ENCODE peak calls at places on chromosomes 3 and 15, in eight cellular contexts. One of them, this sample, is unnamed.
A peak's percentile ranks its signal among the peaks of the same experiment; 100 is the strongest.

GRCh38 chr3:46710671-46711295 is 6.9 kb downstream of the PRSS50 start:
- DNase-seq in lower lobe of right lung: peak; percentile 27
- DNase-seq in CD4-positive, alpha-beta memory T cell: no peak
- DNase-seq in Peyer's patch: no peak
- DNase-seq in GM23338: no peak
- DNase-seq in GM06990: no peak
- DNase-seq in fibroblast of lung: no peak
- DNase-seq in fibroblast of the aortic adventitia: no peak
- DNase-seq in this sample: no peak

GRCh38 chr15:28903555-28903954 is 17.8 kb downstream of the APBA2 start:
- DNase-seq in GM06990: no peak
- DNase-seq in fibroblast of the aortic adventitia: no peak
- DNase-seq in fibroblast of lung: no peak
- DNase-seq in Peyer's patch: no peak
- DNase-seq in lower lobe of right lung: no peak
- DNase-seq in CD4-positive, alpha-beta memory T cell: no peak
- DNase-seq in GM23338: no peak
- DNase-seq in this sample: no peak

GRCh38 chr3:183300996-183301562 is 48.0 kb downstream of the B3GNT5 start:
- DNase-seq in Peyer's patch: no peak
- DNase-seq in GM06990: no peak
- DNase-seq in lower lobe of right lung: no peak
- DNase-seq in fibroblast of lung: peak; percentile 68
- DNase-seq in CD4-positive, alpha-beta memory T cell: no peak
- DNase-seq in GM23338: no peak
- DNase-seq in fibroblast of the aortic adventitia: no peak
- DNase-seq in this sample: no peak

GRCh38 chr15:58748787-58749531 is 548 bp downstream of the ADAM10 start:
- DNase-seq in fibroblast of lung: peak; percentile 45
- DNase-seq in CD4-positive, alpha-beta memory T cell: peak; percentile 55
- DNase-seq in fibroblast of the aortic adventitia: peak; percentile 30
- DNase-seq in Peyer's patch: peak; percentile 60
- DNase-seq in GM23338: peak; percentile 69
- DNase-seq in GM06990: peak; percentile 70
- DNase-seq in lower lobe of right lung: peak; percentile 70
- DNase-seq in this sample: peak; percentile 49

GRCh38 chr15:93982226-93982641 is 249.1 kb upstream of the MCTP2 start:
- DNase-seq in lower lobe of right lung: no peak
- DNase-seq in CD4-positive, alpha-beta memory T cell: no peak
- DNase-seq in Peyer's patch: no peak
- DNase-seq in GM06990: no peak
- DNase-seq in fibroblast of lung: peak; percentile 20
- DNase-seq in GM23338: no peak
- DNase-seq in fibroblast of the aortic adventitia: peak; percentile 50
- DNase-seq in this sample: no peak

GRCh38 chr3:51975857-51976549 is 1.1 kb downstream of the ABHD14A start:
- DNase-seq in fibroblast of lung: peak; percentile 73
- DNase-seq in Peyer's patch: peak; percentile 77
- DNase-seq in fibroblast of the aortic adventitia: peak; percentile 49
- DNase-seq in GM23338: peak; percentile 78
- DNase-seq in lower lobe of right lung: peak; percentile 87
- DNase-seq in CD4-positive, alpha-beta memory T cell: peak; percentile 53
- DNase-seq in GM06990: peak; percentile 43
- DNase-seq in this sample: peak; percentile 62

GRCh38 chr3:148074057-148074456 is 623.6 kb upstream of the AGTR1 start:
- DNase-seq in GM23338: no peak
- DNase-seq in CD4-positive, alpha-beta memory T cell: no peak
- DNase-seq in fibroblast of lung: no peak
- DNase-seq in fibroblast of the aortic adventitia: no peak
- DNase-seq in lower lobe of right lung: no peak
- DNase-seq in Peyer's patch: no peak
- DNase-seq in GM06990: no peak
- DNase-seq in this sample: no peak

GRCh38 chr15:41961014-41961518 is 11.3 kb downstream of the EHD4 start:
- DNase-seq in Peyer's patch: no peak
- DNase-seq in lower lobe of right lung: no peak
- DNase-seq in fibroblast of the aortic adventitia: no peak
- DNase-seq in GM06990: no peak
- DNase-seq in fibroblast of lung: no peak
- DNase-seq in CD4-positive, alpha-beta memory T cell: no peak
- DNase-seq in GM23338: no peak
- DNase-seq in this sample: no peak

GRCh38 chr15:43370310-43370974 is 401 bp downstream of the ZSCAN29 start:
- DNase-seq in lower lobe of right lung: no peak
- DNase-seq in GM06990: no peak
- DNase-seq in CD4-positive, alpha-beta memory T cell: no peak
- DNase-seq in GM23338: peak; percentile 66
- DNase-seq in fibroblast of lung: peak; percentile 36
- DNase-seq in fibroblast of the aortic adventitia: peak; percentile 39
- DNase-seq in Peyer's patch: no peak
- DNase-seq in this sample: peak; percentile 28

GRCh38 chr15:59260090-59260489 is 53.4 kb downstream of the LDHAL6B start:
- DNase-seq in CD4-positive, alpha-beta memory T cell: no peak
- DNase-seq in fibroblast of the aortic adventitia: no peak
- DNase-seq in Peyer's patch: no peak
- DNase-seq in GM23338: no peak
- DNase-seq in lower lobe of right lung: no peak
- DNase-seq in GM06990: no peak
- DNase-seq in fibroblast of lung: no peak
- DNase-seq in this sample: no peak

GRCh38 chr3:81462921-81463320 is 298.5 kb downstream of the GBE1 start:
- DNase-seq in fibroblast of lung: peak; percentile 68
- DNase-seq in CD4-positive, alpha-beta memory T cell: no peak
- DNase-seq in fibroblast of the aortic adventitia: peak; percentile 37
- DNase-seq in Peyer's patch: no peak
- DNase-seq in lower lobe of right lung: no peak
- DNase-seq in GM23338: no peak
- DNase-seq in GM06990: no peak
- DNase-seq in this sample: no peak

GRCh38 chr3:43062556-43063040 is 43.3 kb downstream of the POMGNT2 start:
- DNase-seq in fibroblast of lung: peak; percentile 34
- DNase-seq in lower lobe of right lung: no peak
- DNase-seq in CD4-positive, alpha-beta memory T cell: no peak
- DNase-seq in fibroblast of the aortic adventitia: peak; percentile 82
- DNase-seq in GM23338: peak; percentile 33
- DNase-seq in GM06990: no peak
- DNase-seq in Peyer's patch: no peak
- DNase-seq in this sample: no peak

GRCh38 chr3:165210132-165210531 is 13.9 kb upstream of the SLITRK3 start:
- DNase-seq in fibroblast of the aortic adventitia: no peak
- DNase-seq in GM06990: no peak
- DNase-seq in fibroblast of lung: no peak
- DNase-seq in Peyer's patch: no peak
- DNase-seq in lower lobe of right lung: no peak
- DNase-seq in GM23338: peak; percentile 13
- DNase-seq in CD4-positive, alpha-beta memory T cell: no peak
- DNase-seq in this sample: no peak

GRCh38 chr15:64883097-64883581 is 28.6 kb upstream of the ANKDD1A start:
- DNase-seq in GM06990: peak; percentile 44
- DNase-seq in lower lobe of right lung: no peak
- DNase-seq in fibroblast of lung: no peak
- DNase-seq in CD4-positive, alpha-beta memory T cell: peak; percentile 55
- DNase-seq in Peyer's patch: no peak
- DNase-seq in fibroblast of the aortic adventitia: peak; percentile 69
- DNase-seq in GM23338: no peak
- DNase-seq in this sample: no peak

GRCh38 chr3:55169608-55170010 is 241.8 kb upstream of the LRTM1 start:
- DNase-seq in fibroblast of the aortic adventitia: peak; percentile 97
- DNase-seq in CD4-positive, alpha-beta memory T cell: no peak
- DNase-seq in lower lobe of right lung: no peak
- DNase-seq in GM06990: no peak
- DNase-seq in Peyer's patch: no peak
- DNase-seq in fibroblast of lung: peak; percentile 100
- DNase-seq in GM23338: no peak
- DNase-seq in this sample: no peak

GRCh38 chr3:13213490-13213889 is 140.3 kb upstream of the IQSEC1 start:
- DNase-seq in Peyer's patch: no peak
- DNase-seq in lower lobe of right lung: no peak
- DNase-seq in fibroblast of the aortic adventitia: no peak
- DNase-seq in GM06990: no peak
- DNase-seq in CD4-positive, alpha-beta memory T cell: no peak
- DNase-seq in fibroblast of lung: no peak
- DNase-seq in GM23338: no peak
- DNase-seq in this sample: no peak

DNA sequence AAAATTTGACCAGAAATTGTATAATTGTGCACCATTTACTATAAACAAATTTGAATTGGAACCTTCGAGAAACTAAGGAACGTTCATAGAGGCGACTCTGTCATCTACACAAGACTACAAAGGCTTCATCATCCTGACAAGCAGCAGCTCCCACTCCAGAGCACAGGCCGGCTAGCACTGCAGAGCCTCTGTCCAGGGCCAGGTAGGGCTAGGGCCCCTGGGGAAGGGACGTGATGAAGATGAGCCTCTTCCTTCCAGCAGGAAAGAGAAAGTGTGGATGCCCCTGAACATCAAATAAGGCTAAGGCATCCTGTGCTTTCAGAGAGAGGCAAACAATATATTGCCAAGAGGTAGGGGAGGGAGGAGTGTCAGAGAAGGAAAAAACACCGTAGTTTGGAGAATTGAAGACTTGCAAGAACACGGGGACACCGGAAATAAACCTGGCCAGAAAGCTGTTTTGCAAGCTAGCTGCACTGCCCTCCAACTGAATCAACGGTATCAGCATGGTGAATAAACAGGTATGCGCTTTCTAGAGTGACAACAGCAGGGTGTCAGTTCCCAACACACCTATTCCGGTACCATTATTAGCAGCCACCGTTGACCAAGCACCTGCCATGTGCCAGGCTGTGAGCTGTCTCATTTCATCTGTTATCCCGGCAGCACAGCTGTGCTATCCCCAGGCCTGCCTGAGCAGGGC is 12.4 kb downstream of the XXYLT1 start:
- DNase-seq in CD4-positive, alpha-beta memory T cell: no peak
- DNase-seq in Peyer's patch: peak; percentile 34
- DNase-seq in GM23338: no peak
- DNase-seq in fibroblast of lung: no peak
- DNase-seq in lower lobe of right lung: no peak
- DNase-seq in fibroblast of the aortic adventitia: no peak
- DNase-seq in GM06990: no peak
- DNase-seq in this sample: no peak
- H3K4me3 ChIP-seq in CD4-positive, alpha-beta memory T cell: no peak overlapping the region
- H3K4me3 ChIP-seq in Peyer's patch: no peak overlapping the region
- H3K4me3 ChIP-seq in GM23338: peak overlapping the region; percentile 92
- H3K4me3 ChIP-seq in fibroblast of lung: no peak overlapping the region
- H3K4me3 ChIP-seq in lower lobe of right lung: no peak overlapping the region
- H3K4me3 ChIP-seq in fibroblast of the aortic adventitia: peak overlapping the region; percentile 69
- H3K4me3 ChIP-seq in GM06990: peak overlapping the region; percentile 58
- H3K4me3 ChIP-seq in this sample: peak overlapping the region; percentile 64

GRCh38 chr3:177361042-177361938 is 164.0 kb upstream of the TBL1XR1 start:
- DNase-seq in Peyer's patch: peak; percentile 42
- DNase-seq in GM23338: no peak
- DNase-seq in lower lobe of right lung: no peak
- DNase-seq in CD4-positive, alpha-beta memory T cell: no peak
- DNase-seq in GM06990: peak; percentile 60
- DNase-seq in fibroblast of the aortic adventitia: no peak
- DNase-seq in fibroblast of lung: no peak
- DNase-seq in this sample: no peak

GRCh38 chr3:177359601-177360357 is 162.5 kb upstream of the TBL1XR1 start:
- DNase-seq in lower lobe of right lung: peak; percentile 97
- DNase-seq in GM23338: peak; percentile 99
- DNase-seq in fibroblast of lung: peak; percentile 99
- DNase-seq in Peyer's patch: peak; percentile 90
- DNase-seq in CD4-positive, alpha-beta memory T cell: peak; percentile 95
- DNase-seq in fibroblast of the aortic adventitia: peak; percentile 99
- DNase-seq in GM06990: peak; percentile 98
- DNase-seq in this sample: peak; percentile 96

GRCh38 chr3:177357352-177358084 is 160.2 kb upstream of the TBL1XR1 start:
- DNase-seq in Peyer's patch: no peak
- DNase-seq in GM06990: no peak
- DNase-seq in fibroblast of the aortic adventitia: peak; percentile 96
- DNase-seq in CD4-positive, alpha-beta memory T cell: no peak
- DNase-seq in lower lobe of right lung: no peak
- DNase-seq in GM23338: peak; percentile 47
- DNase-seq in fibroblast of lung: peak; percentile 96
- DNase-seq in this sample: peak; percentile 62

GRCh38 chr3:177358085-177358967 is 161.0 kb upstream of the TBL1XR1 start:
- DNase-seq in fibroblast of the aortic adventitia: peak; percentile 92
- DNase-seq in GM23338: peak; percentile 60
- DNase-seq in lower lobe of right lung: peak; percentile 78
- DNase-seq in CD4-positive, alpha-beta memory T cell: peak; percentile 81
- DNase-seq in fibroblast of lung: peak; percentile 90
- DNase-seq in Peyer's patch: peak; percentile 77
- DNase-seq in GM06990: peak; percentile 78
- DNase-seq in this sample: peak; percentile 56

GRCh38 chr3:177358968-177359600 is 161.8 kb upstream of the TBL1XR1 start:
- DNase-seq in Peyer's patch: peak; percentile 54
- DNase-seq in lower lobe of right lung: peak; percentile 60
- DNase-seq in GM06990: peak; percentile 72
- DNase-seq in CD4-positive, alpha-beta memory T cell: peak; percentile 69
- DNase-seq in fibroblast of lung: peak; percentile 59
- DNase-seq in GM23338: peak; percentile 80
- DNase-seq in fibroblast of the aortic adventitia: peak; percentile 10
- DNase-seq in this sample: peak; percentile 41
- H3K4me3 ChIP-seq in Peyer's patch: peak overlapping the region; percentile 44
- H3K4me3 ChIP-seq in lower lobe of right lung: peak overlapping the region; percentile 50
- H3K4me3 ChIP-seq in GM06990: peak overlapping the region; percentile 29
- H3K4me3 ChIP-seq in CD4-positive, alpha-beta memory T cell: peak overlapping the region; percentile 65
- H3K4me3 ChIP-seq in fibroblast of lung: no peak overlapping the region
- H3K4me3 ChIP-seq in GM23338: peak overlapping the region; percentile 64
- H3K4me3 ChIP-seq in fibroblast of the aortic adventitia: no peak overlapping the region
- H3K4me3 ChIP-seq in this sample: peak overlapping the region; percentile 37

DNA sequence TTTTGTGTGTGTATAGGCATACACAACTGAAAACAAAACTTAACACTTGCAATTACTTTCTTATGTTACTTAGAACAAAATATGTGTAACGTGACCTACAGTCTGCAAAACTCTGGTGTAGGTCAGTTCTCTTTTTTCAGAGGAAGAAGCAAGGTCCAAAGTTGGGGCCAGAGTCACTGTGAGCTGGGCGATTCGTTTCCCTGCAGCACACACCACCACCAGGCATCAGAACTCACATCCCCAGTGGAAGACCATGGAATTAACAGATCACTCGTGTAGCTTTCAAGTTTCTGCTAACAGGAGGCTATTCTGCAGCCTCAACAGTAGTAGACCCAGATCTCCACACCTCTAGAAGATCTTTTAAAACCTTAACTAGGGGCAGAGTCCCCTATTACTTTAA is 25.8 kb downstream of the ANP32A start:
- DNase-seq in GM23338: no peak
- DNase-seq in lower lobe of right lung: no peak
- DNase-seq in GM06990: no peak
- DNase-seq in CD4-positive, alpha-beta memory T cell: no peak
- DNase-seq in Peyer's patch: no peak
- DNase-seq in fibroblast of the aortic adventitia: no peak
- DNase-seq in fibroblast of lung: no peak
- DNase-seq in this sample: no peak
- H3K4me3 ChIP-seq in GM23338: no peak overlapping the region
- H3K4me3 ChIP-seq in lower lobe of right lung: peak overlapping the region; percentile 12
- H3K4me3 ChIP-seq in GM06990: peak overlapping the region; percentile 7
- H3K4me3 ChIP-seq in CD4-positive, alpha-beta memory T cell: no peak overlapping the region
- H3K4me3 ChIP-seq in Peyer's patch: peak overlapping the region; percentile 22
- H3K4me3 ChIP-seq in fibroblast of the aortic adventitia: no peak overlapping the region
- H3K4me3 ChIP-seq in fibroblast of lung: no peak overlapping the region
- H3K4me3 ChIP-seq in this sample: peak overlapping the region; percentile 24

DNA sequence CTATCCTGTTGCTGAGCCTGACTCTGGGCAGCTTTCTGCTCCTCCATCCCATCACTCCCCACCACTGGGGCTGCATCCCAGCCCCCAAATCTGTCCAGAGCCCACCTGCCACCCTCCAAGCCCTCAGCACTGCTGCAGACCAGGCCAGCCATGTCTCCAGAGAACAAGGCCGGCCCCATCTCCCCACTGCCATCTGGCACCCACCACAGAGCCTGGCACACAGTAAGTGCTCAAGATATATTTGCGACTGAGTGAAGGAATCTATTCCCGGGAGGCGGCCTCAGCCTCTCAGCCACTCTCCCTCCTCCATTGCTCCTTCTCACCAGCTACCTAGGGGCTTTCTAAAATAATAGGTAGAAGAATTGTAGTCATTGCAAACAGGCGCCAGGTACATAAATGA is 4.8 kb downstream of the PLXND1 start:
- DNase-seq in fibroblast of lung: no peak
- DNase-seq in lower lobe of right lung: no peak
- DNase-seq in GM06990: no peak
- DNase-seq in GM23338: no peak
- DNase-seq in Peyer's patch: no peak
- DNase-seq in CD4-positive, alpha-beta memory T cell: no peak
- DNase-seq in fibroblast of the aortic adventitia: no peak
- DNase-seq in this sample: no peak
- H3K4me3 ChIP-seq in fibroblast of lung: no peak overlapping the region
- H3K4me3 ChIP-seq in lower lobe of right lung: peak overlapping the region; percentile 70
- H3K4me3 ChIP-seq in GM06990: no peak overlapping the region
- H3K4me3 ChIP-seq in GM23338: no peak overlapping the region
- H3K4me3 ChIP-seq in Peyer's patch: no peak overlapping the region
- H3K4me3 ChIP-seq in CD4-positive, alpha-beta memory T cell: no peak overlapping the region
- H3K4me3 ChIP-seq in fibroblast of the aortic adventitia: no peak overlapping the region
- H3K4me3 ChIP-seq in this sample: no peak overlapping the region

This sample was measured in stomach.